ENCODE peak calls at places on chromosomes 12 and 14, in ten cellular contexts. R, G, N, D, Y, O, X, S, L and M are unnamed samples.

GRCh38 chr14:101495827-101496778 is 65.2 kb upstream of the DIO3 start:
- DNase-seq in S (no peak), L (peak; percentile 73), G (peak; percentile 62), Y (no peak), X (peak; percentile 42), O (peak; percentile 17), R (no peak), N (no peak), D (no peak), M (no peak)

GRCh38 chr12:53067074-53067992 is 11.9 kb downstream of the SPRYD3 start:
- DNase-seq in R (no peak), S (no peak), D (no peak), X (peak; percentile 64), N (no peak), G (peak; percentile 10), O (no peak), Y (no peak), L (peak; percentile 37), M (no peak)

GRCh38 chr12:130137141-130138018 is 24.9 kb upstream of the FZD10 start:
- DNase-seq in X (no peak), G (no peak), D (no peak), R (no peak), O (no peak), L (peak; percentile 77), S (no peak), N (no peak), Y (peak; percentile 82), M (no peak)

GRCh38 chr14:83425138-83425537 is 1891.5 kb upstream of the SEL1L start:
- DNase-seq in X (no peak), S (peak; percentile 17), L (no peak), R (no peak), N (no peak), G (no peak), D (peak; percentile 46), O (no peak), Y (no peak), M (no peak)

GRCh38 chr14:100471451-100472093 is 115.6 kb downstream of the BEGAIN start:
- DNase-seq in G (no peak), R (no peak), O (no peak), X (no peak), N (no peak), S (no peak), L (no peak), D (no peak), Y (peak; percentile 88), M (no peak)

GRCh38 chr12:127205781-127206535 is 1061.0 kb upstream of the TMEM132C start:
- DNase-seq in X (no peak), D (no peak), L (no peak), S (no peak), R (no peak), Y (no peak), O (no peak), N (no peak), G (no peak), M (no peak)

GRCh38 chr14:33551963-33552362 is 398.9 kb downstream of the EGLN3 start:
- DNase-seq in R (no peak), D (no peak), S (no peak), O (no peak), N (no peak), Y (peak; percentile 56), L (peak; percentile 13), X (no peak), G (no peak), M (no peak)

GRCh38 chr14:76870146-76870545 is 43.9 kb downstream of the LRRC74A start:
- DNase-seq in R (no peak), L (peak; percentile 62), X (no peak), Y (no peak), O (no peak), N (no peak), S (no peak), D (no peak), G (no peak), M (no peak)

GRCh38 chr14:43043851-43044250 is 1437.2 kb downstream of the LRFN5 start:
- DNase-seq in N (no peak), D (no peak), O (no peak), X (no peak), L (no peak), S (no peak), R (no peak), Y (no peak), G (no peak), M (no peak)